ENCODE peak calls at places on chromosomes 7 and 10, in five cellular contexts. G is adrenal gland, E is heart left ventricle, A is A549, J is IMR-90. U is an unnamed sample.

GRCh38 chr10:44779511-44779910 is 131.6 kb upstream of the TMEM72 start:
- DNase-seq in A (no peak), E (no peak), G (no peak), J (no peak), U (no peak)

GRCh38 chr10:46297406-46298204 is 10.8 kb downstream of the ANTXRL start:
- DNase-seq in A (no peak), E (peak; percentile 5), G (no peak), J (no peak), U (peak; percentile 68)

GRCh38 chr7:146115665-146116451 is 743 bp upstream of the CNTNAP2 start:
- DNase-seq in G (peak; percentile 66), E (peak; percentile 33), J (no peak), A (no peak), U (peak; percentile 63)

GRCh38 chr10:66752714-66753113 is 173.1 kb upstream of the LRRTM3 start:
- DNase-seq in A (no peak), G (no peak), J (peak; percentile 63), E (no peak), U (no peak)

GRCh38 chr7:3754488-3755365 is 453.7 kb downstream of the SDK1 start:
- DNase-seq in G (no peak), A (no peak), J (peak; percentile 56), E (no peak), U (no peak)

GRCh38 chr10:52955337-52955736 is 182.8 kb upstream of the MBL2 start:
- DNase-seq in A (no peak), E (no peak), G (no peak), J (no peak), U (peak; percentile 43)

GRCh38 chr7:41624818-41625217 is 78.1 kb downstream of the INHBA start:
- DNase-seq in A (no peak), J (peak; percentile 69), E (no peak), G (no peak), U (no peak)

GRCh38 chr10:124211921-124212320 is 118.5 kb upstream of the CHST15 start:
- DNase-seq in G (no peak), A (no peak), J (no peak), E (no peak), U (no peak)

GRCh38 chr10:23918839-23919238 is 290.1 kb upstream of the KIAA1217 start:
- DNase-seq in E (no peak), A (no peak), G (no peak), J (no peak), U (no peak)

GRCh38 chr10:30058111-30058510 is 1.3 kb downstream of the JCAD start:
- DNase-seq in J (no peak), E (no peak), G (no peak), A (no peak), U (no peak)

GRCh38 chr10:74103560-74104248 is 46.9 kb downstream of the AP3M1 start:
- DNase-seq in A (peak; percentile 51), E (no peak), G (no peak), J (peak; percentile 42), U (no peak)

GRCh38 chr7:93923946-93924345 is 2.4 kb downstream of the GNG11 start:
- DNase-seq in G (no peak), J (peak; percentile 43), A (no peak), E (no peak), U (no peak)

GRCh38 chr10:116099031-116099430 is 174.0 kb downstream of the GFRA1 start:
- DNase-seq in E (no peak), J (no peak), A (no peak), G (no peak), U (no peak)

GRCh38 chr7:28984631-28985030 is 26.5 kb upstream of the TRIL start:
- DNase-seq in E (peak; percentile 75), G (peak; percentile 45), A (no peak), J (peak; percentile 85), U (no peak)

GRCh38 chr7:4849390-4849789 is 12.4 kb downstream of the PAPOLB start:
- DNase-seq in J (peak; percentile 26), A (peak; percentile 48), G (no peak), E (no peak), U (no peak)

GRCh38 chr7:18861514-18861913 is 255.9 kb downstream of the TWIST1 start:
- DNase-seq in E (no peak), J (peak; percentile 85), A (no peak), G (no peak), U (no peak)

GRCh38 chr10:865924-866576 is 65.5 kb downstream of the LARP4B start:
- DNase-seq in G (no peak), J (no peak), A (no peak), E (no peak), U (no peak)

GRCh38 chr10:113000876-113001598 is 51.0 kb downstream of the TCF7L2 start:
- DNase-seq in A (no peak), G (peak; percentile 32), E (peak; percentile 70), J (no peak), U (no peak)

GRCh38 chr10:72855790-72856189 is 37.7 kb upstream of the OIT3 start:
- DNase-seq in G (no peak), E (no peak), A (no peak), J (no peak), U (no peak)

GRCh38 chr10:72858103-72858502 is 35.4 kb upstream of the OIT3 start:
- DNase-seq in J (no peak), E (no peak), G (no peak), A (no peak), U (no peak)

GRCh38 chr10:72851524-72851923 is 42.0 kb upstream of the OIT3 start:
- DNase-seq in J (no peak), E (no peak), A (no peak), G (no peak), U (no peak)

GRCh38 chr10:72852428-72852827 is 41.1 kb upstream of the OIT3 start:
- DNase-seq in G (no peak), J (no peak), A (no peak), E (no peak), U (no peak)

GRCh38 chr10:72855129-72855528 is 38.4 kb upstream of the OIT3 start:
- DNase-seq in E (no peak), A (no peak), J (no peak), G (no peak), U (no peak)
- H3K4me1 ChIP-seq in E (no peaks in the 10 kb centered on the region), A (no peaks in the 10 kb centered on the region), J (no peaks in the 10 kb centered on the region), G (no peaks in the 10 kb centered on the region), U (no peaks in the 10 kb centered on the region)

DNA sequence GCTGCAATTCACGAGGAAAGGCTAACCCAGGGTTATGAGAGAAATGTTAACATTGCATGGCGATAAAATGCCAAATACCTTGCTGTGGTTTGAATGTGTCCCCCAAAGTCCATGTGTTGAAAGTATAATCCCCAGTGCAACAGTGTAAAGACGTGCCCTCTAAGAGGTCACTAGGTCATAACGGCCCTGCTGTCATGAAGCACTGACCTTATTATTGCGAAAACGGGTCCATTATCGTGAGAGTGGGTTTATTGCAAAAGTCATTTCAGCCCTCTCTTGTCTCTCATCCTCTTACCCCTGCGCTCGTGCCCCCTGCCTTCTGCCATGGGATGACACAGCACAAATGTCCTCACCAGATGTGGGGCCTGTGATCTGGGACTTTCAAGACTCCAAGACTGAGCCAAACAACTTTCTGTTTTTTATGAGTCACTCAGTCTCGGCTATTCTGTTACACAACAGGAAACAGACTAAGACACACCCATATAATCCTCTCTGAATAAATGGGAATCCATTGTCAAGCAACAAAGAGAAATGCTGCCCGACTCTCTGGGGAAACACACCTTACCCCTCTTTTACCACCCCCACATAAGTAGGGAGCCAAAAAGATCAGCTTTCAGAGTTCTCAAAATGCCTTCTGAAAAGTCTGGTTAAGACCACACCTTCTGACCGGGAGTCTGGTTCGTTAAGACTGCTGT is 73.1 kb upstream of the UCN3 start:
- DNase-seq in G (peak; percentile 23), E (peak; percentile 58), J (peak; percentile 79), A (peak; percentile 97), U (peak; percentile 81)
- TF ChIP-seq POLR2A in G (no peak), E (peak; percentile 15), J (no peak), A (no peak), U (no peak)

GRCh38 chr10:119269737-119270136 is 62.4 kb downstream of the GRK5 start:
- DNase-seq in A (no peak), E (no peak), J (no peak), G (no peak), U (peak; percentile 61)

GRCh38 chr10:119274519-119275045 is 67.2 kb downstream of the GRK5 start:
- DNase-seq in A (no peak), E (no peak), J (no peak), G (no peak), U (peak; percentile 57)

GRCh38 chr10:119273413-119273812 is 66.0 kb downstream of the GRK5 start:
- DNase-seq in E (no peak), G (no peak), A (no peak), J (no peak), U (peak; percentile 64)

GRCh38 chr10:119270893-119271361 is 63.6 kb downstream of the GRK5 start:
- DNase-seq in G (peak; percentile 78), A (peak; percentile 72), J (peak; percentile 51), E (peak; percentile 90), U (peak; percentile 94)

GRCh38 chr10:119272736-119273135 is 65.4 kb downstream of the GRK5 start:
- DNase-seq in J (no peak), E (no peak), G (no peak), A (no peak), U (peak; percentile 65)
- H3K4me1 ChIP-seq in J (peaks cover 44% of the 10 kb centered on the region), E (peaks cover 46% of the 10 kb centered on the region), G (peaks cover 19% of the 10 kb centered on the region), A (peaks cover 30% of the 10 kb centered on the region), U (peaks cover 82% of the 10 kb centered on the region)

GRCh38 chr10:103192089-103192450 is 1.0 kb downstream of the NT5C2 start:
- DNase-seq in E (no peak), A (peak; percentile 30), G (no peak), J (no peak), U (no peak)

GRCh38 chr10:103192451-103193106 is 493 bp downstream of the NT5C2 start:
- DNase-seq in G (peak; percentile 87), E (peak; percentile 88), A (peak; percentile 80), J (peak; percentile 75), U (peak; percentile 95)

GRCh38 chr10:103193107-103193819 is at the start of gene NT5C2:
- DNase-seq in J (peak; percentile 72), A (peak; percentile 80), E (peak; percentile 85), G (peak; percentile 83), U (peak; percentile 96)

GRCh38 chr10:103197177-103197576 is 4.1 kb upstream of the NT5C2 start:
- DNase-seq in J (peak; percentile 75), A (peak; percentile 72), E (peak; percentile 74), G (peak; percentile 88), U (peak; percentile 80)

GRCh38 chr10:103193820-103194529 is 903 bp upstream of the NT5C2 start:
- DNase-seq in E (no peak), G (peak; percentile 65), A (no peak), J (peak; percentile 8), U (no peak)
- TF ChIP-seq POLR2A in E (no peak), G (peak; percentile 23), A (no peak), J (no peak), U (no peak)

U was measured in spleen.